ENCODE peak calls at places on chromosome 14, in eight cellular contexts. V, N, M, T, K, I, G and Y are unnamed samples.

GRCh38 chr14:104882325-104882973 is 17.4 kb downstream of the CEP170B start:
- DNase-seq in V (no peak), N (no peak), M (no peak), T (peak; percentile 74), K (no peak), I (no peak), G (no peak), Y (no peak)

GRCh38 chr14:101880016-101880297 is 84.4 kb upstream of the DYNC1H1 start:
- DNase-seq in V (no peak), N (no peak), M (no peak), T (no peak), K (no peak), I (no peak), G (no peak), Y (no peak)

GRCh38 chr14:105333020-105333490 is 18.5 kb downstream of the PACS2 start:
- DNase-seq in V (no peak), N (no peak), M (no peak), T (no peak), K (no peak), I (no peak), G (no peak), Y (no peak)

GRCh38 chr14:103871596-103872480 is 24.5 kb upstream of the PPP1R13B start:
- DNase-seq in V (no peak), N (no peak), M (no peak), T (peak; percentile 64), K (peak; percentile 27), I (no peak), G (no peak), Y (no peak)

GRCh38 chr14:75559045-75559444 is 19.4 kb upstream of the FLVCR2 start:
- DNase-seq in V (no peak), N (no peak), M (no peak), T (no peak), K (no peak), I (no peak), G (no peak), Y (no peak)

GRCh38 chr14:106378191-106378590 is 851.8 kb downstream of the TMEM121 start:
- DNase-seq in V (no peak), N (no peak), M (no peak), T (no peak), K (no peak), I (no peak), G (no peak), Y (no peak)

GRCh38 chr14:81452766-81453165 is 52.6 kb upstream of the STON2 start:
- DNase-seq in V (no peak), N (no peak), M (no peak), T (no peak), K (peak; percentile 37), I (no peak), G (no peak), Y (no peak)

GRCh38 chr14:28773917-28774691 is 7.5 kb downstream of the FOXG1 start:
- DNase-seq in V (peak; percentile 11), N (no peak), M (peak; percentile 90), T (peak; percentile 87), K (peak; percentile 73), I (peak; percentile 72), G (no peak), Y (no peak)

GRCh38 chr14:81400202-81400678 is at the start of gene STON2:
- DNase-seq in V (no peak), N (no peak), M (peak; percentile 28), T (no peak), K (peak; percentile 68), I (peak; percentile 35), G (no peak), Y (no peak)

GRCh38 chr14:77032483-77032853 is 4.0 kb upstream of the IRF2BPL start:
- DNase-seq in V (no peak), N (no peak), M (no peak), T (no peak), K (no peak), I (no peak), G (no peak), Y (no peak)